ENCODE peak calls at places on chromosomes 2 and 18, in eight cellular contexts. R is T follicular helper cell, L is ELF-1, C is NCI-H1417, S is NCI-H1930, T is DMS153, K is A172, O is AG04450. H is an unnamed sample.

GRCh38 chr2:169732583-169733358 is 861 bp upstream of the KLHL23 start:
- DNase-seq in R (no peak), L (no peak), C (no peak), S (no peak), T (no peak), K (no peak), O (no peak), H (no peak)

GRCh38 chr18:60555629-60556028 is 183.1 kb upstream of the MC4R start:
- DNase-seq in R (no peak), L (no peak), C (no peak), S (no peak), T (no peak), K (no peak), O (no peak), H (no peak)

GRCh38 chr2:187360286-187360685 is 87.8 kb downstream of the CALCRL start:
- DNase-seq in R (no peak), L (no peak), C (no peak), S (no peak), T (no peak), K (no peak), O (no peak), H (peak; percentile 16)

GRCh38 chr2:72623481-72623880 is 202.4 kb downstream of the EXOC6B start:
- DNase-seq in R (no peak), L (no peak), C (no peak), S (no peak), T (no peak), K (no peak), O (no peak), H (no peak)

GRCh38 chr2:141906673-141907072 is 224.1 kb downstream of the LRP1B start:
- DNase-seq in R (no peak), L (no peak), C (no peak), S (no peak), T (no peak), K (no peak), O (no peak), H (no peak)

GRCh38 chr2:156399950-156400703 is 36.1 kb upstream of the GPD2 start:
- DNase-seq in R (no peak), L (peak; percentile 83), C (peak; percentile 53), S (peak; percentile 78), T (peak; percentile 82), K (peak; percentile 80), O (peak; percentile 21), H (peak; percentile 53)

GRCh38 chr2:197010200-197011020 is 83.9 kb upstream of the PGAP1 start:
- DNase-seq in R (no peak), L (no peak), C (no peak), S (no peak), T (no peak), K (no peak), O (no peak), H (no peak)

GRCh38 chr18:35267161-35267651 is 22.8 kb downstream of the ZSCAN30 start:
- DNase-seq in R (peak; percentile 45), L (peak; percentile 83), C (peak; percentile 96), S (peak; percentile 80), T (peak; percentile 70), K (no peak), O (no peak), H (no peak)

GRCh38 chr2:121309801-121310200 is 24.8 kb upstream of the TFCP2L1 start:
- DNase-seq in R (no peak), L (no peak), C (no peak), S (no peak), T (peak; percentile 51), K (no peak), O (no peak), H (no peak)

GRCh38 chr2:100411841-100412292 is 5.6 kb downstream of the CHST10 start:
- DNase-seq in R (no peak), L (no peak), C (no peak), S (no peak), T (no peak), K (no peak), O (no peak), H (no peak)

GRCh38 chr2:76984359-76984758 is 537.8 kb downstream of the LRRTM4 start:
- DNase-seq in R (no peak), L (no peak), C (no peak), S (no peak), T (no peak), K (no peak), O (no peak), H (no peak)

GRCh38 chr2:175619179-175619578 is 382.9 kb downstream of the LNPK start:
- DNase-seq in R (no peak), L (no peak), C (no peak), S (no peak), T (no peak), K (no peak), O (no peak), H (no peak)

GRCh38 chr18:47709556-47709955 is 220.9 kb downstream of the SMAD2 start:
- DNase-seq in R (no peak), L (no peak), C (no peak), S (no peak), T (no peak), K (no peak), O (no peak), H (no peak)

GRCh38 chr2:834233-834632 is 116.4 kb upstream of the SNTG2 start:
- DNase-seq in R (no peak), L (no peak), C (no peak), S (no peak), T (no peak), K (no peak), O (no peak), H (no peak)

GRCh38 chr2:152411154-152411553 is 76.2 kb downstream of the FMNL2 start:
- DNase-seq in R (no peak), L (no peak), C (no peak), S (no peak), T (no peak), K (no peak), O (no peak), H (peak; percentile 40)

GRCh38 chr18:30248061-30248460 is 794.5 kb downstream of the DSC3 start:
- DNase-seq in R (no peak), L (no peak), C (no peak), S (no peak), T (no peak), K (no peak), O (no peak), H (no peak)

H was measured in HCEC 1CT.